ENCODE peak calls at places on chromosomes 4 and X, in four cellular contexts. S is AG08396, V is GM04504, A is amniotic stem cell. G is an unnamed sample.

GRCh38 chr4:8662776-8663175 is 70.2 kb downstream of the CPZ start:
- DNase-seq in V (no peak), S (no peak), A (no peak), G (no peak)

GRCh38 chrX:130788786-130789581 is 114.0 kb downstream of the ENOX2 start:
- DNase-seq in A (no peak), S (no peak), V (no peak), G (peak; percentile 8)

GRCh38 chr4:158459085-158459820 is 62.4 kb upstream of the RXFP1 start:
- DNase-seq in S (no peak), A (no peak), V (no peak), G (peak; percentile 18)

GRCh38 chr4:2256781-2257191 is 5.1 kb downstream of the MXD4 start:
- DNase-seq in A (no peak), V (no peak), S (no peak), G (peak; percentile 37)

GRCh38 chrX:152307936-152308335 is 143.2 kb downstream of the GABRA3 start:
- DNase-seq in S (no peak), V (no peak), A (no peak), G (no peak)

GRCh38 chr4:78937837-78938236 is 1.4 kb downstream of the PAQR3 start:
- DNase-seq in V (peak; percentile 10), A (no peak), S (no peak), G (no peak)

GRCh38 chr4:56817840-56818491 is 3.5 kb downstream of the SPINK2 start:
- DNase-seq in V (no peak), S (no peak), A (no peak), G (no peak)

GRCh38 chr4:76729460-76729859 is 168.5 kb downstream of the SOWAHB start:
- DNase-seq in S (no peak), V (no peak), A (no peak), G (no peak)

GRCh38 chrX:134622056-134622812 is 36.0 kb downstream of the PLAC1 start:
- DNase-seq in A (peak; percentile 48), S (peak; percentile 64), V (no peak), G (peak; percentile 89)

GRCh38 chr4:102551946-102552575 is 50.9 kb downstream of the NFKB1 start:
- DNase-seq in A (no peak), S (no peak), V (no peak), G (no peak)

GRCh38 chrX:136250191-136251041 is 784 bp downstream of the MAP7D3 start:
- DNase-seq in A (no peak), V (no peak), S (peak; percentile 42), G (peak; percentile 46)

GRCh38 chr4:148215202-148215601 is 227.0 kb downstream of the NR3C2 start:
- DNase-seq in A (no peak), S (no peak), V (no peak), G (no peak)

GRCh38 chr4:152255437-152255836 is 280.5 kb downstream of the FBXW7 start:
- DNase-seq in S (peak; percentile 37), V (no peak), A (no peak), G (peak; percentile 21)

GRCh38 chrX:48736303-48736702 is 25.2 kb upstream of the GLOD5 start:
- DNase-seq in A (no peak), V (no peak), S (no peak), G (no peak)

GRCh38 chrX:7515681-7516413 is 327.1 kb upstream of the VCX start:
- DNase-seq in S (peak; percentile 2), V (no peak), A (no peak), G (no peak)

GRCh38 chrX:17635231-17635630 is 102.1 kb upstream of the SCML1 start:
- DNase-seq in S (no peak), V (no peak), A (no peak), G (peak; percentile 82)

GRCh38 chr4:184295206-184295605 is 77.5 kb upstream of the ENPP6 start:
- DNase-seq in S (no peak), V (no peak), A (no peak), G (no peak)

GRCh38 chr4:40669504-40669903 is 39.8 kb upstream of the RBM47 start:
- DNase-seq in S (no peak), V (no peak), A (no peak), G (no peak)

GRCh38 chrX:56113785-56114436 is 118.2 kb upstream of the KLF8 start:
- DNase-seq in S (no peak), V (no peak), A (no peak), G (no peak)

GRCh38 chr4:153763404-153763803 is 3.6 kb upstream of the RNF175 start:
- DNase-seq in S (no peak), A (no peak), V (no peak), G (no peak)

GRCh38 chr4:172173206-172173605 is 360.0 kb downstream of the GALNTL6 start:
- DNase-seq in V (no peak), S (peak; percentile 8), A (no peak), G (no peak)

GRCh38 chr4:15150636-15151432 is 148.6 kb downstream of the CPEB2 start:
- DNase-seq in S (no peak), A (no peak), V (no peak), G (no peak)

GRCh38 chrX:72123471-72124185 is 8.1 kb downstream of the RTL5 start:
- DNase-seq in S (peak; percentile 42), V (no peak), A (no peak), G (peak; percentile 71)

GRCh38 chrX:40734956-40735317 is 405 bp downstream of the MED14 start:
- DNase-seq in V (no peak), A (no peak), S (peak; percentile 40), G (peak; percentile 24)

GRCh38 chr4:75344915-75345314 is 169.3 kb downstream of the RCHY1 start:
- DNase-seq in V (no peak), S (peak; percentile 29), A (peak; percentile 35), G (peak; percentile 74)

G was measured in choroid plexus epithelial cell.